ENCODE peak calls at places on chromosomes 1 and 21, in seven cellular contexts. O is psoas muscle; M is K562; S is cardiac muscle cell; F is neural progenitor cell; N is CD4-positive, CD25-positive, alpha-beta regulatory T cell; Q is thoracic aorta. E is an unnamed sample.

GRCh38 chr1:68623700-68624099 is 126.8 kb upstream of the DEPDC1 start:
- DNase-seq in O (no peak), M (no peak), S (peak), F (no peak), N (no peak), Q (no peak), E (no peak)

GRCh38 chr21:45471229-45472052 is 66.5 kb downstream of the COL18A1 start:
- DNase-seq in O (peak), M (no peak), S (peak), F (no peak), N (no peak), Q (no peak), E (no peak)

GRCh38 chr1:71086331-71086730 is 5.5 kb upstream of the ZRANB2 start:
- DNase-seq in O (no peak), M (no peak), S (peak), F (no peak), N (no peak), Q (no peak), E (no peak)

GRCh38 chr1:9990944-9991343 is 6.1 kb upstream of the RBP7 start:
- DNase-seq in O (no peak), M (no peak), S (peak), F (no peak), N (no peak), Q (no peak), E (no peak)

GRCh38 chr1:199815947-199816346 is 211.6 kb upstream of the NR5A2 start:
- DNase-seq in O (no peak), M (no peak), S (no peak), F (no peak), N (no peak), Q (no peak), E (peak)

GRCh38 chr1:14989931-14990728 is 163.4 kb upstream of the TMEM51 start:
- DNase-seq in O (no peak), M (no peak), S (no peak), F (no peak), N (no peak), Q (no peak), E (no peak)

GRCh38 chr1:156461781-156462647 is 38.6 kb downstream of the MEF2D start:
- DNase-seq in O (no peak), M (no peak), S (no peak), F (no peak), N (no peak), Q (no peak), E (no peak)

GRCh38 chr1:153531638-153532037 is 4.2 kb downstream of the S100A6 start:
- DNase-seq in O (no peak), M (no peak), S (no peak), F (no peak), N (no peak), Q (no peak), E (no peak)

GRCh38 chr1:203769505-203770343 is 4.7 kb downstream of the LAX1 start:
- DNase-seq in O (peak), M (no peak), S (peak), F (no peak), N (no peak), Q (peak), E (no peak)

GRCh38 chr1:53413175-53414001 is 45.8 kb upstream of the DMRTB1 start:
- DNase-seq in O (no peak), M (no peak), S (peak), F (no peak), N (peak), Q (no peak), E (no peak)

GRCh38 chr1:167408355-167408754 is 110.0 kb downstream of the CD247 start:
- DNase-seq in O (no peak), M (no peak), S (no peak), F (no peak), N (no peak), Q (no peak), E (no peak)

GRCh38 chr1:25550683-25551310 is 7.4 kb downstream of the LDLRAP1 start:
- DNase-seq in O (no peak), M (no peak), S (peak), F (no peak), N (no peak), Q (no peak), E (no peak)

GRCh38 chr1:173267453-173267945 is 60.4 kb upstream of the TNFSF4 start:
- DNase-seq in O (no peak), M (no peak), S (peak), F (peak), N (no peak), Q (no peak), E (no peak)

GRCh38 chr1:43368646-43369020 is 822 bp upstream of the ELOVL1 start:
- DNase-seq in O (no peak), M (no peak), S (no peak), F (no peak), N (no peak), Q (no peak), E (no peak)

GRCh38 chr1:107405241-107405640 is 264.4 kb downstream of the NTNG1 start:
- DNase-seq in O (no peak), M (no peak), S (peak), F (no peak), N (no peak), Q (no peak), E (no peak)

GRCh38 chr21:14120091-14120734 is 90.5 kb downstream of the LIPI start:
- DNase-seq in O (no peak), M (peak), S (no peak), F (peak), N (no peak), Q (no peak), E (peak)

GRCh38 chr1:202888204-202888506 is 794 bp downstream of the RABIF start:
- DNase-seq in O (no peak), M (no peak), S (no peak), F (no peak), N (no peak), Q (no peak), E (no peak)

GRCh38 chr1:237287876-237288517 is 246.0 kb downstream of the RYR2 start:
- DNase-seq in O (no peak), M (no peak), S (peak), F (no peak), N (no peak), Q (no peak), E (no peak)

GRCh38 chr21:44603911-44604310 is 3.5 kb downstream of the KRTAP10-7 start:
- DNase-seq in O (no peak), M (no peak), S (no peak), F (no peak), N (no peak), Q (no peak), E (no peak)

GRCh38 chr1:33186936-33187335 is 5.1 kb upstream of the TRIM62 start:
- DNase-seq in O (no peak), M (no peak), S (no peak), F (no peak), N (no peak), Q (no peak), E (no peak)

GRCh38 chr1:205441716-205442050 is 14.2 kb downstream of the BLACAT1 start:
- DNase-seq in O (no peak), M (no peak), S (no peak), F (no peak), N (no peak), Q (no peak), E (no peak)

GRCh38 chr21:44079446-44079845 is 27.8 kb upstream of the PWP2 start:
- DNase-seq in O (no peak), M (no peak), S (no peak), F (no peak), N (no peak), Q (no peak), E (no peak)

GRCh38 chr1:200038987-200039848 is 11.7 kb downstream of the NR5A2 start:
- DNase-seq in O (no peak), M (no peak), S (no peak), F (peak), N (no peak), Q (no peak), E (peak)

GRCh38 chr1:61869691-61870109 is 127.4 kb downstream of the PATJ start:
- DNase-seq in O (no peak), M (no peak), S (no peak), F (peak), N (no peak), Q (no peak), E (no peak)

GRCh38 chr1:211328084-211328694 is 1.6 kb downstream of the TRAF5 start:
- DNase-seq in O (no peak), M (no peak), S (no peak), F (no peak), N (no peak), Q (no peak), E (no peak)
- H3K4me3 ChIP-seq in O (peak), M (no peak), S (no peak), F (no peak), N (peak), Q (peak), E (peak)

DNA sequence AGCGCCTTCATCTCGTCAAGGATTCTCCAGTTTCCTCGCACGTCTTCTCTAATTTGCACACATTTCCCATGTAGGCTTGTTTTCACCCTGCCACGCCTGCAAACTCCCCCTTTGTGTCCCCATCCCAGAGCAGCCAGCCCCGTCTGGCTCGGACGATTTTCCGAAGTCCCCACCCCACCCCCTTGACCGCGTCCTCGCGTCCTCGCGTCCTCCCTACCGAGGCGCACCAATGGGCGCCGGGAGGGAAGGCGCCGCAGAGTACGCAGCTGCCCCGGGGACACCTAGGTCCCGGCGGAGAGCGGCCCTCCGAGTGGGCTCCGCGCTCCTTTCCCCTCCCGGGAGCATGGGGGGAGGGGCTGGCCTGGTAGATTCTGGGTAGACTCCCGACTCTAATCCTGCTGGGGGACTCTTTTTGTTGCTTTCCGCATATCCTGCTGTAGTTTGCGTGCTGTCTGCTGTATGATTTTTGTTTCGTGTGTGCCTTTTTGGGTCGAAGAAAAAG is 1.3 kb downstream of the CACHD1 start:
- DNase-seq in O (peak), M (no peak), S (peak), F (peak), N (no peak), Q (no peak), E (no peak)
- H3K4me3 ChIP-seq in O (peak), M (no peak), S (peak), F (peak), N (no peak), Q (peak), E (no peak)

GRCh38 chr1:226186124-226187018 is at the start of gene ACBD3:
- DNase-seq in O (peak), M (peak), S (peak), F (peak), N (peak), Q (peak), E (peak)
- H3K4me3 ChIP-seq in O (peak), M (peak), S (peak), F (peak), N (peak), Q (peak), E (peak)

GRCh38 chr1:46581685-46582455 is 22.2 kb downstream of the MKNK1 start:
- DNase-seq in O (no peak), M (no peak), S (no peak), F (no peak), N (no peak), Q (no peak), E (no peak)
- H3K4me3 ChIP-seq in O (no peak), M (no peak), S (no peak), F (no peak), N (no peak), Q (no peak), E (no peak)

DNA sequence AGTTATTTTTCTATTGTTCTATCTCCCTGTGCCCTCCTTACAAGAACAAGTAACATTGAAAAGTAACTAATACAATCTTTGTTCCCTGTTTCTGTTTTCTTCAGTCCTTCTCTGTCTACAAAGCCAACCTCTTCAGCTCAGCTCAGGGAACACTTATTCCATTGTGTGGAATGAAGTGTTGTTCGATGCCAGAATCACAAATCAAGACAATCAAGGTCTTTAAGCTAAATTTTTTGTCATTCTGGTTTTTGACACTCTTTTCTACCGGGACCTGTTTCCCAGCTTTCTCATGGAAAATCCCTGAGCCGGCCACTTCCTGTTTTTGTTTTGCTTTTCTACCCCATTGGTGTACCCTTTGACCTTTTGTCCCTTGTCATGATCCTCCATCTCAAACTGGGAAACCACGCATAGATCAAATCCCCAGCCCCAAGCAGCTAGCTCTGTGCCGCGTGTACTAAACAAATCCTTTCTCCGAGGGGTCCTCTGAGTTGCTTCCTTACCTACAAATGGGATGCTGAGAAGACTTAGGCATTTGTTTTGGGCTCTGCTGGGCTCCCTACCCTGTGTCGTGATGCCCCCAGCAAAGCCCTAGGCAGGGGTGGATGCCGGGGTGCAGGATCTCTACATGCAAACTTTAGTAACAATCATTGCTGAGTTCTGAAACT is 141.8 kb downstream of the TOMM20 start:
- DNase-seq in O (no peak), M (no peak), S (peak), F (peak), N (no peak), Q (no peak), E (no peak)
- H3K4me3 ChIP-seq in O (no peak), M (no peak), S (no peak), F (no peak), N (no peak), Q (peak), E (no peak)

GRCh38 chr1:179087665-179088064 is 5.8 kb downstream of the TOR3A start:
- DNase-seq in O (no peak), M (peak), S (peak), F (peak), N (no peak), Q (no peak), E (peak)
- H3K4me3 ChIP-seq in O (no peak), M (no peak), S (no peak), F (no peak), N (no peak), Q (no peak), E (no peak)

GRCh38 chr21:22965455-22966125 is 1967.4 kb downstream of the NCAM2 start:
- DNase-seq in O (no peak), M (no peak), S (no peak), F (no peak), N (no peak), Q (no peak), E (no peak)
- H3K4me3 ChIP-seq in O (no peak), M (no peak), S (no peak), F (no peak), N (no peak), Q (no peak), E (no peak)

GRCh38 chr21:34351786-34352241 is 12.0 kb upstream of the KCNE2 start:
- DNase-seq in O (no peak), M (peak), S (peak), F (peak), N (no peak), Q (no peak), E (peak)

GRCh38 chr21:34357889-34358288 is 5.9 kb upstream of the KCNE2 start:
- DNase-seq in O (no peak), M (no peak), S (no peak), F (no peak), N (no peak), Q (no peak), E (no peak)

GRCh38 chr21:34352556-34352955 is 11.2 kb upstream of the KCNE2 start:
- DNase-seq in O (no peak), M (no peak), S (no peak), F (no peak), N (no peak), Q (no peak), E (no peak)

GRCh38 chr21:34355570-34355969 is 8.2 kb upstream of the KCNE2 start:
- DNase-seq in O (no peak), M (no peak), S (no peak), F (no peak), N (no peak), Q (no peak), E (no peak)

DNA sequence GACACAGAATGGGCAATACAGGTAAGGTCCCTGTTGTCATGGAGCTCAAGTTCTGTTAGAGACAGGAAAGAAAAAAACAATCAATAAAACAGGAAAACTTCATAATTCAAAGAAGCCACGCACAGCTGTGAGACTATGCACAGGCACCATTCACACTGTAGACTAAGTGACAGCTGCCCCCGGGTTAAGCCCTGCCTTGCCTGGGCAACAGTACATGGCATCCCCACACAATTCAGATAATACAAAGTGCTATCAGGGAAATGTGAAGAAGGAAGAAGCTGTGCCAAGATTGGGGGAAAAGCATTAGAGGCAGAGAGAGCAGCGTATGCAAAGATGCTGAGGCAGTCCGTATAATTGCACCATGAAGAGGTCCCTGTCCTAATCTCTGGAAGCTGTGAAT is 9.0 kb upstream of the KCNE2 start:
- DNase-seq in O (no peak), M (no peak), S (no peak), F (no peak), N (no peak), Q (no peak), E (no peak)
- H3K4me3 ChIP-seq in O (no peak), M (no peak), S (no peak), F (no peak), N (no peak), Q (no peak), E (no peak)

E was measured in OCI-LY7.